ENCODE peak calls at places on chromosomes 13 and 19, in five cellular contexts. One of them, this sample, is unnamed.

GRCh38 chr19:4390017-4390861 is 10.1 kb downstream of the SH3GL1 start:
- DNase-seq in ascending aorta: no peak
- DNase-seq in mesothelial cell of epicardium: no peak
- DNase-seq in T follicular helper cell: no peak
- DNase-seq in head of caudate nucleus: no peak
- DNase-seq in this sample: peak

GRCh38 chr19:39746836-39747529 is 9.2 kb upstream of the CLC start:
- DNase-seq in ascending aorta: no peak
- DNase-seq in mesothelial cell of epicardium: no peak
- DNase-seq in T follicular helper cell: no peak
- DNase-seq in head of caudate nucleus: no peak
- DNase-seq in this sample: no peak

GRCh38 chr19:49347835-49348234 is 12.6 kb downstream of the CD37 start:
- DNase-seq in ascending aorta: no peak
- DNase-seq in mesothelial cell of epicardium: no peak
- DNase-seq in T follicular helper cell: no peak
- DNase-seq in head of caudate nucleus: peak
- DNase-seq in this sample: peak

GRCh38 chr19:19134687-19135158 is 3.6 kb downstream of the TMEM161A start:
- DNase-seq in ascending aorta: no peak
- DNase-seq in mesothelial cell of epicardium: no peak
- DNase-seq in T follicular helper cell: no peak
- DNase-seq in head of caudate nucleus: no peak
- DNase-seq in this sample: no peak

GRCh38 chr19:17448190-17448967 is at the start of gene TMEM221:
- DNase-seq in ascending aorta: no peak
- DNase-seq in mesothelial cell of epicardium: peak
- DNase-seq in T follicular helper cell: peak
- DNase-seq in head of caudate nucleus: no peak
- DNase-seq in this sample: peak

GRCh38 chr19:18496167-18496979 is 25.5 kb downstream of the ELL start:
- DNase-seq in ascending aorta: no peak
- DNase-seq in mesothelial cell of epicardium: no peak
- DNase-seq in T follicular helper cell: peak
- DNase-seq in head of caudate nucleus: no peak
- DNase-seq in this sample: peak

GRCh38 chr13:20331949-20332348 is 99.8 kb upstream of the GJB6 start:
- DNase-seq in ascending aorta: no peak
- DNase-seq in mesothelial cell of epicardium: no peak
- DNase-seq in T follicular helper cell: no peak
- DNase-seq in head of caudate nucleus: no peak
- DNase-seq in this sample: no peak

GRCh38 chr19:35404879-35405622 is 34.2 kb downstream of the GPR42 start:
- DNase-seq in ascending aorta: no peak
- DNase-seq in mesothelial cell of epicardium: no peak
- DNase-seq in T follicular helper cell: no peak
- DNase-seq in head of caudate nucleus: no peak
- DNase-seq in this sample: peak

GRCh38 chr19:46838160-46838559 is 12.5 kb downstream of the AP2S1 start:
- DNase-seq in ascending aorta: no peak
- DNase-seq in mesothelial cell of epicardium: no peak
- DNase-seq in T follicular helper cell: no peak
- DNase-seq in head of caudate nucleus: no peak
- DNase-seq in this sample: no peak

GRCh38 chr13:75554981-75555380 is 5.4 kb downstream of the UCHL3 start:
- DNase-seq in ascending aorta: no peak
- DNase-seq in mesothelial cell of epicardium: no peak
- DNase-seq in T follicular helper cell: no peak
- DNase-seq in head of caudate nucleus: no peak
- DNase-seq in this sample: no peak

GRCh38 chr19:3336680-3337523 is 29.5 kb upstream of the NFIC start:
- DNase-seq in ascending aorta: peak
- DNase-seq in mesothelial cell of epicardium: no peak
- DNase-seq in T follicular helper cell: no peak
- DNase-seq in head of caudate nucleus: peak
- DNase-seq in this sample: peak

GRCh38 chr13:50127017-50127725 is 111.9 kb downstream of the KCNRG start:
- DNase-seq in ascending aorta: no peak
- DNase-seq in mesothelial cell of epicardium: peak
- DNase-seq in T follicular helper cell: no peak
- DNase-seq in head of caudate nucleus: peak
- DNase-seq in this sample: no peak

GRCh38 chr13:92573467-92574057 is 653.0 kb upstream of the GPC6 start:
- DNase-seq in ascending aorta: no peak
- DNase-seq in mesothelial cell of epicardium: no peak
- DNase-seq in T follicular helper cell: no peak
- DNase-seq in head of caudate nucleus: no peak
- DNase-seq in this sample: peak

GRCh38 chr19:12669272-12670158 is 2.9 kb downstream of the WDR83 start:
- DNase-seq in ascending aorta: peak
- DNase-seq in mesothelial cell of epicardium: peak
- DNase-seq in T follicular helper cell: peak
- DNase-seq in head of caudate nucleus: peak
- DNase-seq in this sample: peak

This sample was measured in GM03348.